ENCODE peak calls at places on chromosomes 3 and 15, in six cellular contexts. D is neural progenitor cell, E is spleen, I is tibial nerve, X is thoracic aorta, T is K562. Y is an unnamed sample. For H3K4me1, the result is how much of the 10 kb centered on the place peaks cover.

GRCh38 chr3:99634881-99635280 is 3.5 kb upstream of the COL8A1 start:
- DNase-seq in D (no peak), I (no peak), X (no peak), E (no peak), T (no peak), Y (no peak)

GRCh38 chr3:158794936-158795518 is 6.8 kb upstream of the MFSD1 start:
- DNase-seq in X (no peak), D (peak), I (no peak), E (no peak), T (peak), Y (no peak)

GRCh38 chr3:197795200-197795599 is 4.1 kb downstream of the LRCH3 start:
- DNase-seq in I (no peak), D (no peak), E (no peak), X (peak), T (no peak), Y (no peak)

GRCh38 chr3:112004187-112004586 is 5.5 kb downstream of the TAGLN3 start:
- DNase-seq in E (no peak), X (no peak), I (no peak), T (no peak), D (no peak), Y (no peak)

GRCh38 chr3:5136619-5137429 is 14.7 kb downstream of the ARL8B start:
- DNase-seq in X (no peak), I (no peak), E (no peak), D (peak), T (no peak), Y (no peak)

GRCh38 chr3:102526865-102527264 is 92.0 kb downstream of the ZPLD1 start:
- DNase-seq in E (no peak), T (no peak), I (no peak), D (no peak), X (no peak), Y (no peak)

GRCh38 chr3:13261908-13262307 is 158.2 kb downstream of the NUP210 start:
- DNase-seq in E (no peak), I (no peak), X (no peak), T (no peak), D (no peak), Y (no peak)

GRCh38 chr3:46440531-46441294 is 24.0 kb downstream of the LTF start:
- DNase-seq in T (no peak), D (no peak), E (no peak), X (no peak), I (no peak), Y (no peak)

GRCh38 chr3:79139395-79140060 is 628.3 kb downstream of the ROBO1 start:
- DNase-seq in E (no peak), I (no peak), X (no peak), T (no peak), D (no peak), Y (no peak)

GRCh38 chr15:90871097-90871715 is 2.8 kb downstream of the FURIN start:
- DNase-seq in I (no peak), D (peak), T (peak), X (no peak), E (peak), Y (peak)

GRCh38 chr3:119649764-119650163 is 10.6 kb downstream of the POPDC2 start:
- DNase-seq in D (no peak), I (no peak), E (no peak), X (no peak), T (no peak), Y (no peak)

GRCh38 chr3:170038434-170039110 is 777 bp downstream of the GPR160 start:
- DNase-seq in X (no peak), E (peak), D (peak), I (no peak), T (no peak), Y (peak)

GRCh38 chr3:66554178-66554577 is 53.4 kb upstream of the LRIG1 start:
- DNase-seq in E (no peak), T (no peak), D (no peak), I (no peak), X (no peak), Y (no peak)

GRCh38 chr15:70292511-70292760 is 194.7 kb upstream of the TLE3 start:
- DNase-seq in X (no peak), I (no peak), T (no peak), D (no peak), E (no peak), Y (no peak)

GRCh38 chr3:72062017-72062416 is 277.1 kb upstream of the PROK2 start:
- DNase-seq in I (no peak), X (no peak), E (no peak), D (no peak), T (no peak), Y (no peak)

GRCh38 chr15:60568301-60568742 is 89.4 kb upstream of the ICE2 start:
- DNase-seq in E (no peak), I (no peak), T (no peak), X (no peak), D (no peak), Y (no peak)

GRCh38 chr15:60565407-60565806 is 86.5 kb upstream of the ICE2 start:
- DNase-seq in D (no peak), I (no peak), T (no peak), X (no peak), E (no peak), Y (no peak)

GRCh38 chr15:60570936-60571530 is 92.1 kb upstream of the ICE2 start:
- DNase-seq in T (no peak), X (no peak), E (no peak), I (no peak), D (no peak), Y (no peak)

GRCh38 chr15:60569596-60569995 is 90.7 kb upstream of the ICE2 start:
- DNase-seq in E (no peak), X (no peak), T (no peak), D (peak), I (no peak), Y (no peak)

GRCh38 chr15:60568883-60569495 is 90.0 kb upstream of the ICE2 start:
- DNase-seq in I (no peak), D (no peak), T (no peak), X (no peak), E (no peak), Y (no peak)
- H3K4me1 ChIP-seq in I (under half), D (under half), T (under half), X (under half), E (under half), Y (under half)

GRCh38 chr3:113531826-113532697 is at the start of gene SIDT1:
- DNase-seq in E (peak), X (no peak), I (no peak), T (no peak), D (peak), Y (no peak)

GRCh38 chr3:113533534-113533892 is 1.2 kb downstream of the SIDT1 start:
- DNase-seq in I (no peak), D (no peak), T (no peak), E (no peak), X (no peak), Y (no peak)

GRCh38 chr3:113535898-113536297 is 3.5 kb downstream of the SIDT1 start:
- DNase-seq in X (no peak), D (peak), E (no peak), I (no peak), T (peak), Y (no peak)

GRCh38 chr3:113534365-113534764 is 2.0 kb downstream of the SIDT1 start:
- DNase-seq in T (no peak), I (no peak), E (no peak), D (no peak), X (no peak), Y (no peak)

DNA sequence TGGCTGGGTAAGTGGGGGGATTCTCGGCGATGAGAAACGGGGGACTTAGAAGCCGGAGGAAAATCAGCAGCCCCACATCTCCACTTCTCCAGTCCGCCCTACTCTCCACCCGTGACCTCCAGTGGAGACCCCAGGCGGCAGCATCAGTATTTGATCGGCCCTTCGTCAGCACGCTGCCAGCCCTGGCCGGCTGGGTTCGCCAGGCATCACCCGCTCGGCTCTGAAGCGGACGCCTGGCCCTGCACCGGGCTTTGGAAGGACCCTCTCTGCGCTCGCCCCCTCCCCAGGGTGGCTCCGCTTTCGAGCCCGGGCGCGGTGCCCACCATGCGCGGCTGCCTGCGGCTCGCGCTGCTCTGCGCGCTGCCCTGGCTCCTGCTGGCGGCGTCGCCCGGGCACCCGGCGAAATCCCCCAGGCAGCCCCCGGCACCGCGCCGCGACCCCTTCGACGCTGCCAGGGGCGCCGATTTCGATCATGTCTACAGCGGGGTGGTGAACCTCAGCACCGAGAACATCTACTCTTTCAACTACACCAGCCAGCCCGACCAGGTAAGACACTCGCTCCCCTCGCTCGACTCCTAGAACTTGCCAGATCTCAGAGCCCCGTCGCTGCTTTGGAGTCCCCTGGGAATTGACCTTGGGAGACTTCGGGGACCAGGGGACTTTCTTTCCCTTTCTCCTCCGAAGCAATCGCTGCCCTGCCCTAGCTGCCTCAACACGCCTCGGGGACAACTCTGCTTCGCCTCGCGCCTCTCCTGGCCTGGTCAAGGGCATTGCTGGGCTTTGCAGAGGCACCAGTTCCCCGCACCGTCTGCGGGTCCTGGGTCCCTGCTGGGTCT is 561 bp downstream of the SIDT1 start:
- DNase-seq in T (no peak), E (peak), X (no peak), I (no peak), D (peak), Y (peak)
- TF ChIP-seq CTCF in T (no peak), E (no peak), X (no peak), I (no peak), D (no peak), Y (peak)

GRCh38 chr15:60004846-60005351 is 788 bp downstream of the FOXB1 start:
- DNase-seq in X (no peak), E (no peak), D (peak), T (no peak), I (no peak), Y (no peak)

GRCh38 chr15:60004019-60004845 is at the start of gene FOXB1:
- DNase-seq in D (peak), I (no peak), X (no peak), E (no peak), T (no peak), Y (no peak)

GRCh38 chr15:60001642-60002527 is 2.2 kb upstream of the FOXB1 start:
- DNase-seq in E (no peak), D (peak), X (no peak), I (no peak), T (no peak), Y (no peak)

GRCh38 chr15:60002528-60003218 is 1.4 kb upstream of the FOXB1 start:
- DNase-seq in T (no peak), I (no peak), X (no peak), D (no peak), E (no peak), Y (no peak)

GRCh38 chr15:60003243-60004018 is 680 bp upstream of the FOXB1 start:
- DNase-seq in D (no peak), X (no peak), I (no peak), E (no peak), T (no peak), Y (no peak)
- H3K4me3 ChIP-seq in D (peak), X (peak), I (no peak), E (no peak), T (no peak), Y (no peak)

DNA sequence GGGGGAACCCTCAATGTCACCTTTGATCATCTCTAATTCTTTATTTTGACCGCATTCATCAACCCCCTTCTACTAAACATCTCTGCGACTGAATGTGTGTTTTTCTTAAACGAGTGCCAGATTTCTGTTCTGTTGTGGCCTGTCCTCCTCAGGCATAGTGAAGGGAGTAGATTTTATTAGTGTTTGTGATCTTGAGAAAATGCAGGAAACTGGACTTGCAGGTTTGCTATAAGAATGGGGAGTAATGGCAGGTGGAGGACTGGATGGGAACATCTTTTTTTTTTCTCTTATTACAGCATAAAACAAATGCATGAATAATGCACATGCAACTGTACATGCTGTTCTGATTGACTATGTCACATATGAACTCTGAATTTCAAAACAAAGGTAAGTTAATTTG is 59.3 kb downstream of the ADAMTSL3 start:
- DNase-seq in E (no peak), T (no peak), D (no peak), I (no peak), X (no peak), Y (no peak)
- H3K4me1 ChIP-seq in E (under half), T (under half), D (under half), I (under half), X (half or more), Y (under half)

GRCh38 chr3:7423995-7424394 is 563.1 kb downstream of the GRM7 start:
- DNase-seq in D (peak), T (no peak), E (no peak), X (no peak), I (no peak), Y (no peak)

GRCh38 chr3:7421065-7421464 is 560.1 kb downstream of the GRM7 start:
- DNase-seq in X (no peak), I (no peak), E (no peak), T (no peak), D (no peak), Y (no peak)
- TF ChIP-seq CTCF in X (no peak), I (no peak), E (no peak), T (peak), D (peak), Y (no peak)

DNA sequence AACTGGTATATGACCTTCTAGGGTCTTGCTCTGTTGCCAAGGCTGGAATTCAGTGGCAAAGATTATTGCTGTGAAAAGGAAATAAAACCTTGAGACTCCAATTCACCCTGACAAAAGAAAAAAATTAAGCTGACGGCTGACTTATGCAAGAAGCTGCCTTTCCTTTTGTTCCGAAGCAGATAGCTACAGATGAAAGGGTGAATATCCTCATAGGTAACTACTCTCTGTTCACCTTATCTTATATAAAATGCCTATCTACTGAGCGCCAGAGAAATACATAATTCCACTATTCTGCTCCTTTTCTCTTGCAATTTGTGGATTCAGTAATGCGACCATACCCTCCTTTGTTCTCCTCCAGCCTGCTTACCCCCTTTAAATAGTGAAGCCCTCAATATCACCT is 68.8 kb downstream of the HERC1 start:
- DNase-seq in X (no peak), E (no peak), D (no peak), I (no peak), T (no peak), Y (no peak)
- H3K4me3 ChIP-seq in X (no peak), E (no peak), D (no peak), I (no peak), T (no peak), Y (no peak)

Y was measured in BE2C.